ENCODE peak calls at places on chromosome 3, in six cellular contexts. G, J, E, B, Y and L are unnamed samples.

GRCh38 chr3:69740103-69741021 is 1.1 kb downstream of the MITF start:
- DNase-seq in J (peak), G (no peak), B (no peak), Y (no peak), E (no peak), L (peak)

GRCh38 chr3:127669541-127670228 is 3.1 kb upstream of the ABTB1 start:
- DNase-seq in B (no peak), E (no peak), G (no peak), J (no peak), Y (no peak), L (no peak)

GRCh38 chr3:43022111-43022510 is 43.0 kb downstream of the GASK1A start:
- DNase-seq in J (no peak), E (no peak), G (no peak), Y (no peak), B (no peak), L (no peak)

GRCh38 chr3:10334461-10334860 is 13.5 kb upstream of the SEC13 start:
- DNase-seq in J (peak), G (no peak), Y (no peak), E (no peak), B (no peak), L (no peak)

GRCh38 chr3:149221783-149222517 is at the start of gene CP:
- DNase-seq in Y (no peak), G (no peak), B (peak), E (no peak), J (no peak), L (no peak)

GRCh38 chr3:16476636-16477035 is 36.9 kb downstream of the RFTN1 start:
- DNase-seq in B (no peak), J (no peak), G (no peak), E (no peak), Y (no peak), L (no peak)

GRCh38 chr3:29644956-29645661 is 364.2 kb downstream of the RBMS3 start:
- DNase-seq in B (no peak), J (no peak), E (no peak), Y (no peak), G (no peak), L (no peak)

GRCh38 chr3:99645277-99646106 is 7.1 kb downstream of the COL8A1 start:
- DNase-seq in J (peak), E (peak), G (peak), B (peak), Y (no peak), L (no peak)

GRCh38 chr3:179113903-179114302 is 34.3 kb upstream of the PIK3CA start:
- DNase-seq in G (no peak), B (no peak), Y (no peak), E (no peak), J (no peak), L (no peak)

GRCh38 chr3:36476274-36476942 is 96.1 kb downstream of the STAC start:
- DNase-seq in J (no peak), B (no peak), E (no peak), G (no peak), Y (no peak), L (no peak)

GRCh38 chr3:138437281-138437680 is 2.9 kb downstream of the ESYT3 start:
- DNase-seq in Y (no peak), G (peak), J (no peak), B (no peak), E (no peak), L (no peak)

GRCh38 chr3:144259267-144259666 is 287.6 kb downstream of the DIPK2A start:
- DNase-seq in J (no peak), G (no peak), Y (no peak), E (no peak), B (no peak), L (no peak)

GRCh38 chr3:172506094-172506493 is 17.1 kb downstream of the TNFSF10 start:
- DNase-seq in Y (no peak), E (no peak), G (no peak), J (no peak), B (no peak), L (no peak)

GRCh38 chr3:191198886-191199285 is at the start of gene OSTN:
- DNase-seq in J (no peak), G (no peak), Y (no peak), E (no peak), B (no peak), L (no peak)

GRCh38 chr3:67610458-67610857 is 44.0 kb downstream of the SUCLG2 start:
- DNase-seq in E (no peak), Y (no peak), G (no peak), J (no peak), B (peak), L (no peak)

GRCh38 chr3:137970914-137971831 is 38.8 kb upstream of the CLDN18 start:
- DNase-seq in J (peak), E (peak), B (peak), G (peak), Y (no peak), L (peak)

GRCh38 chr3:129616291-129616690 is 9.8 kb upstream of the PLXND1 start:
- DNase-seq in E (no peak), B (no peak), J (no peak), Y (no peak), G (no peak), L (no peak)

GRCh38 chr3:6860911-6861330 is at the start of gene GRM7:
- DNase-seq in B (no peak), G (peak), J (no peak), Y (no peak), E (no peak), L (peak)

GRCh38 chr3:191369081-191370010 is 39.0 kb upstream of the UTS2B start:
- DNase-seq in G (no peak), J (no peak), B (no peak), E (no peak), Y (no peak), L (no peak)

GRCh38 chr3:88219138-88219792 is 69.5 kb downstream of the C3orf38 start:
- DNase-seq in J (peak), B (peak), G (peak), Y (no peak), E (peak), L (peak)

GRCh38 chr3:121649645-121650044 is 11.1 kb downstream of the HCLS1 start:
- DNase-seq in Y (no peak), E (no peak), J (no peak), G (no peak), B (no peak), L (no peak)

GRCh38 chr3:191321019-191321767 is 8.0 kb upstream of the CCDC50 start:
- DNase-seq in Y (no peak), J (no peak), G (no peak), E (no peak), B (no peak), L (no peak)

GRCh38 chr3:56976666-56977560 is 83.6 kb upstream of the SPATA12 start:
- DNase-seq in E (no peak), B (no peak), G (peak), J (no peak), Y (no peak), L (no peak)

GRCh38 chr3:13332158-13332557 is 88.0 kb downstream of the NUP210 start:
- DNase-seq in E (no peak), G (no peak), J (no peak), Y (peak), B (no peak), L (no peak)

GRCh38 chr3:127070776-127071175 is 87.9 kb downstream of the PLXNA1 start:
- DNase-seq in E (no peak), Y (no peak), B (no peak), J (no peak), G (no peak), L (no peak)

GRCh38 chr3:105359098-105359762 is 7.5 kb upstream of the ALCAM start:
- DNase-seq in Y (no peak), B (no peak), J (no peak), E (no peak), G (no peak), L (no peak)

GRCh38 chr3:195761503-195762248 is 40.9 kb downstream of the MUC20 start:
- DNase-seq in G (peak), E (no peak), B (no peak), Y (no peak), J (no peak), L (no peak)

GRCh38 chr3:60652829-60653228 is 598.4 kb downstream of the FHIT start:
- DNase-seq in Y (peak), J (no peak), E (no peak), B (no peak), G (no peak), L (no peak)

GRCh38 chr3:53114412-53115074 is 15.7 kb downstream of the RFT1 start:
- DNase-seq in E (no peak), B (no peak), J (peak), Y (no peak), G (no peak), L (no peak)

GRCh38 chr3:178182337-178182761 is 353.9 kb upstream of the KCNMB2 start:
- DNase-seq in E (no peak), G (peak), Y (no peak), B (no peak), J (no peak), L (no peak)

GRCh38 chr3:33159234-33159633 is 45.4 kb downstream of the CRTAP start:
- DNase-seq in G (no peak), B (no peak), E (no peak), Y (no peak), J (no peak), L (no peak)

GRCh38 chr3:45640724-45641361 is 46.3 kb downstream of the LIMD1 start:
- DNase-seq in Y (no peak), E (no peak), G (no peak), B (no peak), J (no peak), L (no peak)

GRCh38 chr3:37864904-37865303 is 3.2 kb downstream of the CTDSPL start:
- DNase-seq in Y (no peak), B (peak), J (peak), G (no peak), E (no peak), L (no peak)

GRCh38 chr3:44892689-44893088 is 18.3 kb downstream of the TGM4 start:
- DNase-seq in G (no peak), J (no peak), B (no peak), E (no peak), Y (no peak), L (no peak)

GRCh38 chr3:95731753-95732152 is 1082.6 kb upstream of the EPHA6 start:
- DNase-seq in Y (no peak), B (no peak), J (no peak), E (no peak), G (no peak), L (no peak)

GRCh38 chr3:127056281-127056680 is 73.4 kb downstream of the PLXNA1 start:
- DNase-seq in E (no peak), B (no peak), J (no peak), Y (no peak), G (no peak), L (no peak)

GRCh38 chr3:42663581-42664442 is 10.3 kb downstream of the ZBTB47 start:
- DNase-seq in Y (no peak), E (no peak), G (peak), J (no peak), B (no peak), L (no peak)

GRCh38 chr3:114624676-114625181 is 330.9 kb downstream of the TIGIT start:
- DNase-seq in E (no peak), J (peak), G (peak), Y (no peak), B (peak), L (no peak)

GRCh38 chr3:115651599-115651998 is 28.3 kb downstream of the GAP43 start:
- DNase-seq in J (no peak), Y (no peak), G (no peak), E (no peak), B (no peak), L (no peak)

GRCh38 chr3:115655761-115656282 is 32.5 kb downstream of the GAP43 start:
- DNase-seq in B (no peak), Y (no peak), E (no peak), J (no peak), G (peak), L (no peak)

GRCh38 chr3:115648559-115648958 is 25.2 kb downstream of the GAP43 start:
- DNase-seq in Y (no peak), J (no peak), B (no peak), E (no peak), G (no peak), L (no peak)

GRCh38 chr3:115651089-115651488 is 27.8 kb downstream of the GAP43 start:
- DNase-seq in Y (no peak), B (no peak), E (peak), J (no peak), G (no peak), L (no peak)

DNA sequence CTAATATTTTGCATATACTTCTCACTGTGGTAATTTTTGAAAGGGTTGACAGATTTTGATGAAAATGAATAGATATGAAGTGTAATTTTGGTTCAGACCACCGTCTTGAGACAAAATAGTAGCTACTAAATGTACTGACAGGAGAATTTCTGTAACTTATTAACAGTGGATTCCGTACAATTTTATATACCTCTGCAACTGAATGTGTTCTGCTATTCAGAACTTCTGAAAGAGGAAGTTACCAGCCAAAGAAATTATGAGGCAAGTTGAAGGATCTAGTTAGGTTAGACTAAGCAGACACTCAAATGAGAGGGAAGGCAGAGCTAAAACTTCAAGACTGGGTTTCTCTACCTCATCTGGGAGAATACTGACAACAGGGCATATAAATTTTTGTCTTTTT is 29.4 kb downstream of the GAP43 start:
- DNase-seq in E (no peak), B (no peak), Y (no peak), G (no peak), J (no peak), L (no peak)
- TF ChIP-seq GABPA in E (no peak), B (no peak), Y (no peak), G (no peak), J (no peak), L (no peak)

GRCh38 chr3:186828340-186828739 is 14.2 kb upstream of the ADIPOQ start:
- DNase-seq in G (no peak), B (no peak), J (no peak), Y (no peak), E (no peak), L (no peak)
- TF ChIP-seq GABPA in G (no peak), B (no peak), J (no peak), Y (no peak), E (no peak), L (no peak)

GRCh38 chr3:183151716-183152385 is 10.7 kb downstream of the LAMP3 start:
- DNase-seq in Y (no peak), J (no peak), E (peak), B (no peak), G (no peak), L (no peak)
- TF ChIP-seq GABPA in Y (no peak), J (no peak), E (peak), B (no peak), G (no peak), L (no peak)

GRCh38 chr3:194691481-194692281 is 6.0 kb downstream of the FAM43A start:
- DNase-seq in G (peak), E (no peak), Y (peak), J (no peak), B (no peak), L (no peak)
- TF ChIP-seq GABPA in G (no peak), E (no peak), Y (no peak), J (no peak), B (no peak), L (no peak)